ENCODE peak calls at places on chromosomes 13 and 19, in seven cellular contexts. C is brain microvascular endothelial cell; Q is AG09319; Y is naive thymus-derived CD8-positive, alpha-beta T cell; N is EH; Z is effector CD4-positive, alpha-beta T cell; P is amniotic stem cell. L is an unnamed sample.
A peak's percentile ranks its signal among the peaks of the same experiment; 100 is the strongest.

GRCh38 chr13:83499286-83499685 is 383.0 kb downstream of the SLITRK1 start:
- DNase-seq in C (peak; percentile 13), Q (no peak), Y (no peak), N (peak; percentile 31), Z (no peak), P (no peak), L (peak; percentile 36)

GRCh38 chr19:4510435-4511255 is 7.6 kb downstream of the PLIN4 start:
- DNase-seq in C (no peak), Q (no peak), Y (no peak), N (no peak), Z (no peak), P (no peak), L (no peak)

GRCh38 chr13:50291611-50292010 is 276.4 kb downstream of the KCNRG start:
- DNase-seq in C (no peak), Q (no peak), Y (no peak), N (peak; percentile 6), Z (no peak), P (no peak), L (no peak)

GRCh38 chr13:32587774-32588165 is 1.5 kb downstream of the PDS5B start:
- DNase-seq in C (peak; percentile 1), Q (peak; percentile 4), Y (no peak), N (no peak), Z (no peak), P (no peak), L (no peak)

GRCh38 chr13:101639711-101640110 is 187.2 kb downstream of the ITGBL1 start:
- DNase-seq in C (no peak), Q (no peak), Y (no peak), N (peak; percentile 36), Z (no peak), P (no peak), L (no peak)

GRCh38 chr13:39484506-39485313 is 118.3 kb downstream of the LHFPL6 start:
- DNase-seq in C (peak; percentile 53), Q (no peak), Y (no peak), N (peak; percentile 87), Z (no peak), P (no peak), L (peak; percentile 75)

GRCh38 chr13:50969691-50970090 is 60.1 kb downstream of the RNASEH2B start:
- DNase-seq in C (peak; percentile 7), Q (no peak), Y (no peak), N (no peak), Z (no peak), P (no peak), L (no peak)

GRCh38 chr13:38519229-38519910 is 167.5 kb upstream of the FREM2 start:
- DNase-seq in C (no peak), Q (no peak), Y (no peak), N (no peak), Z (no peak), P (no peak), L (no peak)

GRCh38 chr13:105485061-105485460 is 1050.4 kb downstream of the EFNB2 start:
- DNase-seq in C (no peak), Q (no peak), Y (no peak), N (no peak), Z (no peak), P (no peak), L (no peak)

GRCh38 chr19:39709026-39709872 is 5.0 kb downstream of the LGALS14 start:
- DNase-seq in C (no peak), Q (no peak), Y (no peak), N (no peak), Z (no peak), P (no peak), L (no peak)

GRCh38 chr19:38773469-38774177 is at the start of gene LGALS7:
- DNase-seq in C (no peak), Q (no peak), Y (no peak), N (no peak), Z (no peak), P (no peak), L (no peak)

GRCh38 chr19:30942636-30943035 is 406.6 kb downstream of the TSHZ3 start:
- DNase-seq in C (no peak), Q (no peak), Y (no peak), N (no peak), Z (no peak), P (no peak), L (no peak)

GRCh38 chr13:41960195-41960699 is 662 bp downstream of the VWA8 start:
- DNase-seq in C (no peak), Q (no peak), Y (no peak), N (peak; percentile 54), Z (no peak), P (no peak), L (peak; percentile 5)

GRCh38 chr19:19053508-19054314 is 10.1 kb upstream of the SLC25A42 start:
- DNase-seq in C (peak; percentile 6), Q (no peak), Y (peak; percentile 62), N (peak; percentile 66), Z (peak; percentile 67), P (no peak), L (no peak)

L was measured in HFFc6.